ENCODE peak calls at places on chromosomes 5 and 9, in seven cellular contexts. X is body of pancreas, P is A172, B is iPS-NIHi11, W is uterus, R is spleen, H is AG08395. V is an unnamed sample.

GRCh38 chr9:134054891-134055811 is 12.7 kb downstream of the BRD3 start:
- DNase-seq in X (peak), P (no peak), B (peak), W (peak), R (peak), H (no peak), V (no peak)

GRCh38 chr9:113566011-113566711 is 102.6 kb downstream of the RGS3 start:
- DNase-seq in X (no peak), P (no peak), B (no peak), W (peak), R (peak), H (no peak), V (no peak)

GRCh38 chr9:12464910-12465512 is 228.2 kb upstream of the TYRP1 start:
- DNase-seq in X (peak), P (peak), B (peak), W (no peak), R (no peak), H (no peak), V (peak)

GRCh38 chr9:136081113-136081825 is 13.8 kb downstream of the NACC2 start:
- DNase-seq in X (no peak), P (no peak), B (no peak), W (no peak), R (peak), H (no peak), V (no peak)

GRCh38 chr5:171444582-171444981 is 25.1 kb downstream of the FGF18 start:
- DNase-seq in X (no peak), P (peak), B (no peak), W (no peak), R (no peak), H (no peak), V (no peak)

GRCh38 chr5:154397652-154398406 is 48.0 kb upstream of the SAP30L start:
- DNase-seq in X (peak), P (no peak), B (no peak), W (no peak), R (no peak), H (no peak), V (no peak)

GRCh38 chr9:89421595-89421994 is 76.3 kb downstream of the SEMA4D start:
- DNase-seq in X (no peak), P (peak), B (no peak), W (no peak), R (no peak), H (no peak), V (no peak)

GRCh38 chr5:13003457-13003856 is 941.0 kb downstream of the DNAH5 start:
- DNase-seq in X (no peak), P (no peak), B (no peak), W (no peak), R (no peak), H (no peak), V (no peak)

GRCh38 chr9:135083831-135084230 is 3.6 kb upstream of the OLFM1 start:
- DNase-seq in X (peak), P (no peak), B (no peak), W (no peak), R (no peak), H (no peak), V (no peak)

GRCh38 chr9:135004772-135005171 is 82.7 kb upstream of the OLFM1 start:
- DNase-seq in X (no peak), P (no peak), B (no peak), W (no peak), R (no peak), H (no peak), V (no peak)

GRCh38 chr9:18294229-18294628 is 179.7 kb upstream of the ADAMTSL1 start:
- DNase-seq in X (no peak), P (no peak), B (no peak), W (no peak), R (no peak), H (no peak), V (no peak)

GRCh38 chr9:112433715-112434392 is 52.8 kb upstream of the KIAA1958 start:
- DNase-seq in X (no peak), P (no peak), B (no peak), W (no peak), R (no peak), H (no peak), V (no peak)

GRCh38 chr5:95178046-95178651 is 106.7 kb downstream of the MCTP1 start:
- DNase-seq in X (no peak), P (peak), B (peak), W (no peak), R (no peak), H (no peak), V (peak)

GRCh38 chr5:53362521-53362941 is 117.9 kb upstream of the FST start:
- DNase-seq in X (peak), P (peak), B (no peak), W (no peak), R (no peak), H (peak), V (no peak)

GRCh38 chr5:6181147-6181729 is 197.1 kb downstream of the MED10 start:
- DNase-seq in X (no peak), P (no peak), B (peak), W (no peak), R (no peak), H (no peak), V (no peak)

GRCh38 chr5:3904584-3904983 is 309.0 kb downstream of the IRX1 start:
- DNase-seq in X (no peak), P (no peak), B (no peak), W (no peak), R (no peak), H (no peak), V (no peak)

GRCh38 chr5:140524003-140524402 is 23.5 kb upstream of the EIF4EBP3 start:
- DNase-seq in X (no peak), P (no peak), B (no peak), W (no peak), R (no peak), H (no peak), V (no peak)

GRCh38 chr9:32486839-32487562 is 39.0 kb downstream of the RIGI start:
- DNase-seq in X (no peak), P (no peak), B (no peak), W (no peak), R (no peak), H (no peak), V (no peak)

GRCh38 chr9:121797056-121797455 is 145.6 kb downstream of the DAB2IP start:
- DNase-seq in X (no peak), P (no peak), B (no peak), W (peak), R (peak), H (no peak), V (no peak)

GRCh38 chr5:33850100-33850594 is 41.6 kb downstream of the ADAMTS12 start:
- DNase-seq in X (no peak), P (peak), B (peak), W (no peak), R (no peak), H (no peak), V (peak)

GRCh38 chr5:17118631-17119030 is 98.8 kb upstream of the BASP1 start:
- DNase-seq in X (peak), P (peak), B (peak), W (peak), R (no peak), H (peak), V (peak)

GRCh38 chr5:161513952-161514351 is 32.6 kb downstream of the GABRB2 start:
- DNase-seq in X (no peak), P (no peak), B (no peak), W (no peak), R (no peak), H (no peak), V (no peak)

GRCh38 chr5:59616413-59616812 is 277.1 kb downstream of the PDE4D start:
- DNase-seq in X (no peak), P (no peak), B (no peak), W (no peak), R (no peak), H (no peak), V (no peak)